ENCODE peak calls at places on chromosomes 2 and 18, in six cellular contexts. B is transverse colon, T is GM23338, Y is vagina, S is SK-N-SH, V is spleen. J is an unnamed sample.

GRCh38 chr2:94986392-94986963 is 39.0 kb upstream of the MAL start:
- DNase-seq in S (peak; percentile 63), V (no peak), T (peak; percentile 90), B (peak; percentile 34), Y (no peak), J (peak; percentile 70)

GRCh38 chr2:197573608-197574007 is 57.7 kb downstream of the MOB4 start:
- DNase-seq in V (no peak), S (no peak), B (no peak), T (peak; percentile 40), Y (no peak), J (no peak)

GRCh38 chr2:12606472-12607000 is 110.2 kb upstream of the TRIB2 start:
- DNase-seq in Y (no peak), T (no peak), S (peak; percentile 70), V (no peak), B (no peak), J (no peak)

GRCh38 chr2:151289972-151290335 is 486 bp upstream of the NMI start:
- DNase-seq in T (peak; percentile 25), S (peak; percentile 25), Y (no peak), B (peak; percentile 31), V (no peak), J (no peak)

GRCh38 chr2:230226090-230226551 is 585 bp downstream of the SP140 start:
- DNase-seq in V (no peak), B (no peak), T (no peak), Y (no peak), S (no peak), J (no peak)

GRCh38 chr18:53790817-53791216 is 433.7 kb downstream of the MBD2 start:
- DNase-seq in B (no peak), V (no peak), Y (no peak), S (no peak), T (no peak), J (no peak)

GRCh38 chr2:201256001-201256544 is 4.3 kb upstream of the CASP8 start:
- DNase-seq in B (no peak), T (no peak), Y (no peak), V (no peak), S (no peak), J (no peak)

GRCh38 chr2:11540148-11540995 is 6.5 kb downstream of the GREB1 start:
- DNase-seq in V (no peak), B (no peak), S (no peak), Y (no peak), T (peak; percentile 49), J (no peak)

GRCh38 chr2:127884436-127884835 is 1.3 kb downstream of the AMMECR1L start:
- DNase-seq in T (peak; percentile 17), B (peak; percentile 14), S (no peak), V (no peak), Y (no peak), J (no peak)

GRCh38 chr2:99710720-99711612 is 221.1 kb upstream of the REV1 start:
- DNase-seq in B (no peak), T (peak; percentile 14), V (no peak), S (no peak), Y (no peak), J (no peak)

GRCh38 chr2:200787351-200788128 is 24.2 kb upstream of the BZW1 start:
- DNase-seq in B (no peak), Y (no peak), S (no peak), V (no peak), T (no peak), J (no peak)

DNA sequence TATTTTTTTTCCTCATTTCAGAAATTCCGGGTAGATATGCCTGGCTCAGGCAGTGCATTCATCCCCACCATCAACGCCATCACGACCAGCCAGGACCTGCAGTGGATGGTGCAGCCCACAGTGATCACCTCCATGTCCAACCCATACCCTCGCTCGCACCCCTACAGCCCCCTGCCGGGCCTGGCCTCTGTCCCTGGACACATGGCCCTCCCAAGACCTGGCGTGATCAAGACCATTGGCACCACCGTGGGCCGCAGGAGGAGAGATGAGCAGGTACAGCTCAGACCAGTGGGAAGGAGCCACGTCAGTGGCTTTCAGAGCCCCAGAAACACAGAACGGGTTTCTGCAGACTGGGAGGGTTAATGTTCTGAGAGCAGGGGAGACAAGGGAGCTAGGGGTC is 11.4 kb downstream of the FOSL2 start:
- DNase-seq in S (no peak), V (no peak), B (no peak), T (no peak), Y (no peak), J (no peak)
- TF ChIP-seq POLR2AphosphoS5 in S (no peak), V (no peak), B (no peak), T (no peak), Y (peak; percentile 28), J (no peak)

GRCh38 chr2:44134848-44135247 is 33.8 kb upstream of the PPM1B start:
- DNase-seq in V (no peak), Y (no peak), T (peak; percentile 21), S (no peak), B (no peak), J (no peak)
- TF ChIP-seq POLR2AphosphoS5 in V (no peak), Y (no peak), T (no peak), S (no peak), B (no peak), J (no peak)

DNA sequence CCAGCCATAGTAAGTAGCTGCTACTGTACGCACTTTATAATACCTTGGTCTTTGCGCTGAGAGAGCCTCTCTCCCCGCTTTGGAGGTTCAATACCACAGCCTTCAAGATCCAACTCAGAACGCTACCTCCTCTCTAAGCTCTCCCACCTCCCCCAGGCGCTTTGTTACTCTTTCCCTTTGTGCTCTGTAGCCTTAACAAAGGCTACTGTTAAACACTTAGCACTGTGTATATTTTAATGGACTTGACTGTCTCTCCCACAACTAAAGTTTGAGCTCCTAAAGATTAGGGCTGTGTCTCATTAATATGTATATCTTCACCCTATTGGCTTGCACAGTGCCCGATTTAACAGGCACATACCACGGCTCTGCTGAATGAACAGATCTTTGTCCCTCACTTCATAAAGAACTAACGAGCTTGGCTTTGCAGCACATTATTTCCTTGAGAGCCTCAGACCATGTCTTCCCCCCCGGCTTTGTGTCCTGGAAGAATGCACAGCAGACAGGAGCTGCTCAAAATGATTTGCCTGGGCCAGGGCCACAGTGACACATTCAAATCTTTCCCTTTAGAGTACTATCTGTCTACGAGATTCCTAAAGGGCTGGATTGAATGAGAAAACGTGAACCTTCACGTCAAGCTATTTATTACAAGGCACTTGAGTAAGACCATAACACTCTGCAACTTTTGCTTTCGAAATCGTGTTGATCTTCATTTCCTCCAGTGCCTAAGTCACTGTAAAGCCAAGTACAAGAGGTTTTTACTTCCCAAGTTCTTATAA is 22.1 kb downstream of the ABHD3 start:
- DNase-seq in B (no peak), Y (no peak), V (no peak), T (peak; percentile 24), S (no peak), J (no peak)
- TF ChIP-seq POLR2AphosphoS5 in B (peak; percentile 22), Y (no peak), V (peak; percentile 20), T (no peak), S (no peak), J (no peak)

DNA sequence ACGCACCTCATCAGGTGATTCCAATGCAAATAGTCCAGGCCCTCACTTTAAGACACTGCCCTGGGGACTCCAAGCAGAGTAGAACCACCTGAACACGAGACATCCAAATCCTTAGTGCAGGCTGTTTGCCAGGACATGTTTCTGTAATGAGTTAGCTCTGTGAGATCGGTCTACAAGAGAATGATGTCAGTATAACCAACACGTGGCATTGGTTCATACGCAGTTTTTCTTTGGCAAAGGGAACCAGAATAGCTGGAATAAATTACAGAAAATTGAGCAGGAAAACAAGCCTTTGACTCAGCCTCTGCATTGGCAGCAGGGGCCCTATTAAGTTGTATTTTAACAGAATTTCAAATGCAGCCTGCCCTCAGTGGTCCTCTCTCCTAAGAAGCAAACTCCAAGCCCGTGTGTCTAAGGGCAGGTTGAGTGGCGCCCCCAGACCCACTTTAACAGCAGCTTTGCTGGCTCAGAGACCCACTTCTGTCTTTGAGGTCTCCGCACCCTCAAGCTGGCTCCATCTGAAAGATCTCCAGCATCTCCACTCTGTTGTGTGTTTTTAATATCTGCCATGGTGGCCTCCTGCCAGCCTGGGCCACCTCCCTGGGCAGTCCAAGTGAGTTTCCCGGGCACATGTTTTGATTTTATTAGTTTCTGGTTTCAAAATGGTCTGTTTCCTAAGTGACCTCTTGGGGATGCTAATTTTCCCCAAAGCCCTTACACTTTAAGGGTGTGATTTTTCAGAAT is 61.3 kb downstream of the ALPK2 start:
- DNase-seq in B (no peak), Y (peak; percentile 82), T (no peak), S (no peak), V (no peak), J (no peak)
- TF ChIP-seq POLR2AphosphoS5 in B (no peak), Y (no peak), T (no peak), S (no peak), V (no peak), J (no peak)

DNA sequence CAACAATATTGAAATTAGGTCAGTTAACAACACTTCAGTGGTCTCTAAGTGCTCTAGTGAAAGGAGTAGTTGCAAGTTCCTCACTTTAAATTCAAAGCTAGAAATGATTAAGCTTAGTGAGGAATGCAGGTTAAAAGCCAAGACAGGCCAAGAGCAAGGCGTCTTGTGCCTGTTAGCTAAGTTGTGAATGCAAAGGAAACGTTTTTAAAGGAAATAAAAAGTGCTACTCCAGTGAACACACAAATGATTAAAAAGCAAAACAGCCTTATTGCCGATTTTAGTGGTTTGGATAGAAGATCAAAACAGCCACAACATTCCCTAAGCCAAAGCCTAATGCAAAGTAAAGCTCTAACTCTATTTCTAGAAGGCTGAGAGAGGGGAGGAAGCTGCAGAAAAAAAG is 44.7 kb downstream of the ANTXR1 start:
- DNase-seq in B (no peak), T (no peak), Y (no peak), S (no peak), V (no peak), J (no peak)
- TF ChIP-seq POLR2AphosphoS5 in B (no peak), T (no peak), Y (no peak), S (no peak), V (no peak), J (no peak)

GRCh38 chr2:191318037-191318728 is 73.0 kb downstream of the MYO1B start:
- DNase-seq in V (no peak), Y (no peak), B (peak; percentile 28), S (no peak), T (no peak), J (no peak)
- TF ChIP-seq POLR2AphosphoS5 in V (no peak), Y (no peak), B (no peak), S (no peak), T (no peak), J (no peak)

DNA sequence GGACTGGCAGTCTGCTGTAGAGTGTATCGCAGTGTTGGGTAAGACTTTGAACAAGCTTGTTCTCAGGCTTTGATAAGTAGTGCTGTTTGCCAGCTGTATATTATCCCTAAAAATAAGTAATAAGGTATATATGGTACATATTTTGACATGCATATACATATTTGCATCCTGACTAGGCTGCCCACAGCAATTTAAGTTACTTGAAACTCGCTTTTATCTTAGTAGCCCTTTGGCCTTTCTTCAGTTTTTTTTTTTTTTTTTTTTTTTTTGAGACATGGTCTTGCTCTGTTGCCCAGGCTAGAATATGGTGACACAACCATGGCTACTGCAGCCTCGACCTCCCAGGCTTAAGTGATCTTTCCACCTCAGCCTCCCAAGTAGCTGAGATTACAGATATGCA is 18.2 kb downstream of the MSH6 start:
- DNase-seq in B (no peak), Y (no peak), T (no peak), S (no peak), V (no peak), J (no peak)
- TF ChIP-seq POLR2AphosphoS5 in B (no peak), Y (no peak), T (no peak), S (no peak), V (no peak), J (no peak)

DNA sequence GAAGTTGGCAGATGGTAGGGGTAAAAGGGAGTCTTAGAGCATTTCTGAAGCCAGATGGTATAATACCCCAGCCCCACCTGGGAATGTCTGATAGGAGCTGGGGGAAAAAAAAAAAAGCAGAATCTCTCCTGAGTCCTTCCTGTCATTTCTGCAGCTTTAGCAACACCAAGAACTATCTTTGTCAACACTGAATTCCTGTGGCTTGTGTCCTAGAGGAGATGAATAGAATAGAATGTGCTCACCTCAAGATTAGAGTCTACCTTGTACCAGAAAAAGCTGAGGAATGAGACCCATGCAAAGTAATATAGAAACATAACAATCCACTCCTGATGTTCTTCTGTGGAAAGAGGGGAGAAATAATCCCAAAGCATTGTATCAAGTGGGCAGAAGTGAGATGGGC is 102.0 kb downstream of the XRCC5 start:
- DNase-seq in Y (no peak), V (no peak), T (no peak), B (no peak), S (no peak), J (no peak)
- TF ChIP-seq POLR2AphosphoS5 in Y (no peak), V (no peak), T (peak; percentile 12), B (no peak), S (no peak), J (no peak)

J was measured in stomach.